ENCODE peak calls at places on chromosomes 3 and 15, in nine cellular contexts. J, R, X, M, B, D, Z, A and Q are unnamed samples. For H3K27me3, the result is how much of the 10 kb centered on the place peaks cover.

GRCh38 chr15:40925863-40926658 is 3.1 kb upstream of the DLL4 start:
- DNase-seq in J (no peak), R (no peak), X (no peak), M (no peak), B (no peak), D (no peak), Z (no peak), A (peak), Q (no peak)

GRCh38 chr15:71440479-71441071 is 325.3 kb downstream of the THSD4 start:
- DNase-seq in J (no peak), R (no peak), X (peak), M (no peak), B (peak), D (no peak), Z (no peak), A (no peak), Q (no peak)

GRCh38 chr3:125087768-125088391 is 32.1 kb upstream of the HEG1 start:
- DNase-seq in J (no peak), R (no peak), X (no peak), M (no peak), B (no peak), D (no peak), Z (no peak), A (no peak), Q (no peak)

GRCh38 chr15:76982356-76982755 is 12.6 kb upstream of the PSTPIP1 start:
- DNase-seq in J (no peak), R (no peak), X (no peak), M (no peak), B (no peak), D (no peak), Z (no peak), A (no peak), Q (no peak)

GRCh38 chr15:66842710-66843441 is 140.8 kb downstream of the SMAD6 start:
- DNase-seq in J (peak), R (peak), X (peak), M (peak), B (peak), D (no peak), Z (peak), A (peak), Q (peak)

GRCh38 chr3:146110156-146110555 is 50.8 kb downstream of the PLOD2 start:
- DNase-seq in J (no peak), R (no peak), X (peak), M (no peak), B (no peak), D (no peak), Z (no peak), A (no peak), Q (no peak)

GRCh38 chr3:71688121-71688520 is 37.1 kb downstream of the EIF4E3 start:
- DNase-seq in J (no peak), R (no peak), X (no peak), M (no peak), B (no peak), D (no peak), Z (no peak), A (no peak), Q (no peak)

GRCh38 chr3:109132801-109133473 is 3.6 kb upstream of the C3orf85 start:
- DNase-seq in J (no peak), R (no peak), X (no peak), M (no peak), B (no peak), D (no peak), Z (no peak), A (no peak), Q (no peak)

GRCh38 chr3:100988080-100988479 is 5.1 kb downstream of the ABI3BP start:
- DNase-seq in J (no peak), R (no peak), X (no peak), M (peak), B (no peak), D (no peak), Z (no peak), A (no peak), Q (no peak)

GRCh38 chr3:158168996-158169573 is 59.2 kb downstream of the RSRC1 start:
- DNase-seq in J (no peak), R (no peak), X (no peak), M (no peak), B (no peak), D (no peak), Z (no peak), A (no peak), Q (no peak)

GRCh38 chr15:59296181-59296617 is 76.5 kb downstream of the MYO1E start:
- DNase-seq in J (no peak), R (no peak), X (no peak), M (no peak), B (peak), D (no peak), Z (no peak), A (no peak), Q (no peak)

GRCh38 chr3:59251899-59252298 is 202.1 kb upstream of the CFAP20DC start:
- DNase-seq in J (no peak), R (no peak), X (no peak), M (no peak), B (no peak), D (no peak), Z (no peak), A (no peak), Q (no peak)

GRCh38 chr3:141094851-141095545 is 43.9 kb downstream of the SPSB4 start:
- DNase-seq in J (no peak), R (peak), X (no peak), M (no peak), B (peak), D (no peak), Z (no peak), A (no peak), Q (no peak)

GRCh38 chr3:54691230-54691900 is 236.5 kb downstream of the LRTM1 start:
- DNase-seq in J (no peak), R (no peak), X (no peak), M (no peak), B (no peak), D (no peak), Z (no peak), A (no peak), Q (no peak)

GRCh38 chr3:127628788-127629456 is at the start of gene PODXL2:
- DNase-seq in J (peak), R (peak), X (peak), M (peak), B (peak), D (peak), Z (no peak), A (peak), Q (no peak)

GRCh38 chr3:63975705-63976104 is 47.6 kb downstream of the PSMD6 start:
- DNase-seq in J (peak), R (peak), X (peak), M (peak), B (peak), D (no peak), Z (no peak), A (no peak), Q (no peak)

GRCh38 chr3:69509288-69509687 is 123.4 kb upstream of the FRMD4B start:
- DNase-seq in J (no peak), R (no peak), X (no peak), M (no peak), B (no peak), D (no peak), Z (no peak), A (no peak), Q (no peak)

GRCh38 chr15:31544361-31544760 is 217.7 kb downstream of the KLF13 start:
- DNase-seq in J (no peak), R (no peak), X (no peak), M (no peak), B (no peak), D (no peak), Z (no peak), A (no peak), Q (no peak)

GRCh38 chr15:55993804-55994539 is 560 bp upstream of the NEDD4 start:
- DNase-seq in J (no peak), R (no peak), X (peak), M (no peak), B (peak), D (no peak), Z (no peak), A (no peak), Q (no peak)

GRCh38 chr15:38994310-38994709 is 429.7 kb upstream of the RASGRP1 start:
- DNase-seq in J (no peak), R (no peak), X (peak), M (no peak), B (peak), D (no peak), Z (no peak), A (no peak), Q (no peak)

GRCh38 chr3:198080521-198081384 is 120.7 kb downstream of the LMLN start:
- DNase-seq in J (peak), R (peak), X (peak), M (peak), B (peak), D (peak), Z (peak), A (peak), Q (peak)

GRCh38 chr3:99639579-99639978 is 1.2 kb downstream of the COL8A1 start:
- DNase-seq in J (no peak), R (no peak), X (no peak), M (no peak), B (peak), D (no peak), Z (no peak), A (no peak), Q (no peak)

GRCh38 chr3:150469031-150469930 is 61.2 kb downstream of the TSC22D2 start:
- DNase-seq in J (no peak), R (no peak), X (peak), M (peak), B (peak), D (peak), Z (no peak), A (no peak), Q (no peak)

GRCh38 chr15:41926184-41927056 is 32.6 kb upstream of the SPTBN5 start:
- DNase-seq in J (peak), R (no peak), X (peak), M (no peak), B (peak), D (no peak), Z (no peak), A (no peak), Q (no peak)

GRCh38 chr3:17550624-17551023 is 191.8 kb downstream of the TBC1D5 start:
- DNase-seq in J (no peak), R (no peak), X (no peak), M (no peak), B (no peak), D (no peak), Z (no peak), A (no peak), Q (no peak)

GRCh38 chr15:33074942-33075341 is 119.6 kb downstream of the FMN1 start:
- DNase-seq in J (no peak), R (no peak), X (no peak), M (no peak), B (no peak), D (no peak), Z (no peak), A (no peak), Q (no peak)

GRCh38 chr15:44676676-44677075 is 13.2 kb upstream of the SPG11 start:
- DNase-seq in J (no peak), R (no peak), X (no peak), M (no peak), B (no peak), D (no peak), Z (no peak), A (no peak), Q (no peak)

DNA sequence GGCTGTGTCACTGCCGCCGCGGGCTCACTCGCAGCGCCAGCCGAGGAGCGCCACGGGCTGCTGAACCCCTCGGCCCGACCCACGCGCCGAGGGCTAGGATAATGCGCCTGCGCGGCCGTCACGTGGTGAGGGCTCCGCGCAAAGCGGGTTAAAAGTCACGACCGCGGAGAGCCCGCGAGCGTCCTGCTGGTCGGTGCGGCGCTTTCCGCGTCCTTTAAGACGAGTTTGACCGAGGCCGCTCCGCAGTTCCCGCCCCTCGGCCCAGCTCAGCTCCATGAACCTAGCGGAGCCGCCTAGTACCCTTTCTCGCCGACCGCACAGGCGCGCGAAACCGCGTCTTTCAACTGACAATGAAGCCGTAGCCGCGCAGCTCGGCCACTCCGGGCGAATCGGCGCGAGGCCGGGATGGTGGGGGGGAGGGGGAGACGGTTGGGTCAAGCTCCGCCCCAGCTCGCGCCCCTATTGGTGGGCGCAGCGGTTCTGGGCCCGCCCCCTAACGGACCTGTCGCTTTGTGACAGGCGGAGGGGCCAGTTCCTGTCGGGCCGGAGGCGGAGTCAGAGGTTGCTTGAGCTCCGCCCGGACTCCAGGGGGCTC is 636 bp upstream of the STT3B start:
- DNase-seq in J (peak), R (peak), X (peak), M (peak), B (peak), D (peak), Z (peak), A (peak), Q (peak)
- TF ChIP-seq POLR2A in J (peak), R (peak), X (peak), M (no peak), B (peak), D (peak), Z (peak), A (peak), Q (peak)

GRCh38 chr3:175214210-175214609 is 355.1 kb downstream of the NAALADL2 start:
- DNase-seq in J (no peak), R (no peak), X (no peak), M (no peak), B (no peak), D (no peak), Z (no peak), A (no peak), Q (no peak)

GRCh38 chr3:175212896-175213295 is 353.8 kb downstream of the NAALADL2 start:
- DNase-seq in J (no peak), R (no peak), X (no peak), M (no peak), B (no peak), D (no peak), Z (no peak), A (no peak), Q (no peak)

GRCh38 chr3:175211481-175211880 is 352.3 kb downstream of the NAALADL2 start:
- DNase-seq in J (no peak), R (no peak), X (no peak), M (no peak), B (no peak), D (no peak), Z (no peak), A (no peak), Q (no peak)

DNA sequence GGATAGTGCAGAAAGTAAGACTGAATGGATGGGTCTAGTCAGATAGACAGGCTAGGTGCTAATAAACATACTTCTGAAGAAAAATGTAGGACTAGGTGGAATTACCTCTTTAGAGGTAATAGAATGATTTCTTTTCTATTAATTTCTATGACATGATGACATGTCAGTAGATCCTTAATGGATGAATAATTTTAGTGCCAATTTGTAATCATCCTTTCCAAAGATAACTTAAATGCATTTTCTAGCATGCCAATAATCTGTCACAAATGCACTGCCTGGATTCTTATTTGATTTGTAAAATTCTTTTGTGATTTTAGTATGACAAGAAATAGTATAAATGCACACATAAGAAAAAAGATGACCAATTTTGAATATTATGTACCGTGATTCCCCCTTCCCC is 356.7 kb downstream of the NAALADL2 start:
- DNase-seq in J (no peak), R (no peak), X (no peak), M (no peak), B (no peak), D (no peak), Z (no peak), A (no peak), Q (no peak)
- H3K27me3 ChIP-seq in J (under half), R (under half), X (under half), M (under half), B (under half), D (under half), Z (under half), A (under half), Q (under half)

GRCh38 chr15:75712668-75713337 is at the start of gene CSPG4:
- DNase-seq in J (peak), R (peak), X (no peak), M (no peak), B (no peak), D (no peak), Z (no peak), A (no peak), Q (no peak)
- TF ChIP-seq POLR2A in J (peak), R (peak), X (no peak), M (peak), B (no peak), D (no peak), Z (no peak), A (peak), Q (no peak)

DNA sequence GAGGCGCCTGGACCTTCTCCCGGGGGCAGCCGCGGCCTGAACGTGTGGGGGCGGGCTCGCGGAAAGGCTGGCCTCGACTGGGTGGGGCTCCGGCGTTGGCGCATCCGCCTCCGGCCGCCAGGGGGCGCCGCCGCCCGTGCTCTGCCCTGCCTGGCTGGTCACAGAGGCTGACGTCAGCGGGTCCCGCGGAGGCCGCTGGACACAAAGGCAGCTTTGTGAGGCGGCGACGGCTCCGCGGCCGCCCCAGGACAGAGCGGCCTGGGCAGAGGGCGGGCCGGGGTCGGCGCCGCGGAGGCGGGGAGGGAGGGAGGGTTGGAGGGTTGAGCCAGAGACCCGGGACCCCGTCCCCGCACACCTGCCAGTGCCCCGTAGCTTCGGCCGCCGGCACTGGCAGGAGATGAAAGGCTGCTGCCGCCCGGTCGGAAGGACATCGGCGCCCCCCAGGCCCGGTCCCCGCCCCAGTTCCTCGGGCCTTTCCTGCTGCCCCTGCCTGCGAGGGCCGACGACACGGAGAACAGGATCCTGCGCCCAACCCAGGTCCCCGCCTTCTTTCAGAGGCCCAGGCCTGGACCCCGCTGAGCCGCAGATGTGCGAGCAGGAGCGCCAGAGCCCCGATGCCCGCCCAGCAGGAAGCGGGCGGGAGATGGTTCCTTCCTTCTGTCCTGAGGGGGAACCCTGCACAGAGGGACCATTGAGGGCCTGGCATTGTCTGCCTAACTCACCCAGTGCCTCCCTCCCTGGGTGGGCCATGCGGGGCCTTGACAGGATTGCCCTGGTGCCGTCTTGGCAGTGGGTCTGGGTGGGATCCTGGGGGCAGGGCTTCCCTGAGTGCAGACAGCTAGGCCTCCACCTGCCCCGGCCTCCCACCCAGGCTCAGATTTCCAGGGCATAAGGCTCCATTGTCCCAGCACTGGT is 8.7 kb upstream of the SEMA3B start:
- DNase-seq in J (peak), R (peak), X (peak), M (peak), B (peak), D (no peak), Z (peak), A (peak), Q (peak)
- H3K27me3 ChIP-seq in J (under half), R (under half), X (under half), M (under half), B (under half), D (under half), Z (under half), A (under half), Q (under half)

DNA sequence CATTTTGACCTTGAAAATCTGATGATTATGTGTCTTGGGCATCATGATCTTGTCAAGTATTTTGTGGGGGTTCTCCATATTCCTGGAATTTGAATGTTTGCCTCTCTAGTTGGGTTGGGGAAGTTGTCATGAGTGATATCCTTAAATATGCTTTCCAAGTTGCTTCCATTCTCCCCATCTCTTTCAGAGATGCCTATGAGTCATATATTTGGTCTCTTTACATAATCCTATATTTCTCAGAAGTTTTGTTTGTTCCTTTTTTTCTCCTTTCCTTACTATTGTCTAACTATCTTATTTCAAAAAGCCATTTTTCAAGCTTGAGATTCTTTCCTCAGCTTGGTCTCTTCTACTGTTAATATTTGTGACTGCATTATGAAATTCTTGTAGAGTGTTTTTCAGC is 69.0 kb upstream of the CCDC80 start:
- DNase-seq in J (no peak), R (no peak), X (no peak), M (no peak), B (no peak), D (no peak), Z (no peak), A (no peak), Q (no peak)
- TF ChIP-seq POLR2A in J (no peak), R (no peak), X (no peak), M (no peak), B (no peak), D (no peak), Z (no peak), A (no peak), Q (no peak)

DNA sequence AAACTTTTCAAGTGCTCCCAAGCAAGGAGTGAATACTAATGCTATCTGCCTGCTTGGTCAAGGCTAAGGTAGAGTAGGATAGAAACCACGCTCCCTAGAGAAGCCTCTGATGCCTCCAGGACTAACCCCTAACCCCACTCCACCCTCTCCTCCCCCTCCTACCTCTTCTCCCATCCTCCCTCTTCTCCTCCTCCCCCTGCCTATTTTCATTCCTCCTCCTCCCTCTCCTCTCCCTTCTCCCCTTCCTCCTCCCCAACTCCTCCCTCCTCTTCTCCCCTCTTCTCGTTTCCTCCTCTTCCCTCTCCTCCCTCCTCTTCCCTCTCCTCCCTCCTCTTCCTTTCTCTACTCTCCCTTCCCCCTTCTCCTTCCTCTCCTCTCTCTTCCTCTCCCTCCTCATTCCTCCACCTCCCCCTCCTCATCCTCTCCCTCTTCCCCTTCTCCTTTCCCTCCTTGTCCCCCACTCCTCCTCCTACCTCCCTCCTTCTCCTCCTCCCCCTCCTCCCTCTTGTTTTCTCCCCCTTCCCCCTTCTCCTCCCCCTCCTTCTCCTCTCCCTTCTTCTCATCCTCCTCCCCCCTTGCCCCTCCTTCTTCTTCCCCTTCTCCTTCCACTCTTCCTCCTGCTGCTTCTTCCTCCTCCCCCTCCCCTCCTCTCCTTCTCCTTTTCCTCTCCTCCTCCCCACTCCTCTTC is 12.8 kb upstream of the MEX3B start:
- DNase-seq in J (no peak), R (no peak), X (no peak), M (no peak), B (no peak), D (no peak), Z (no peak), A (no peak), Q (no peak)
- H3K27me3 ChIP-seq in J (under half), R (under half), X (under half), M (under half), B (under half), D (under half), Z (under half), A (under half), Q (under half)